ENCODE peak calls at places on chromosome 1, in eight cellular contexts. L, T, U, K, C, G, R and I are unnamed samples.

GRCh38 chr1:102595106-102595505 is 513.2 kb downstream of the COL11A1 start:
- DNase-seq in L (no peak), T (no peak), U (no peak), K (no peak), C (no peak), G (no peak), R (no peak), I (no peak)

GRCh38 chr1:45880930-45881329 is 77.5 kb downstream of the MAST2 start:
- DNase-seq in L (no peak), T (no peak), U (no peak), K (no peak), C (no peak), G (no peak), R (no peak), I (no peak)

GRCh38 chr1:93811646-93812045 is 67.4 kb downstream of the DNTTIP2 start:
- DNase-seq in L (no peak), T (no peak), U (no peak), K (no peak), C (no peak), G (no peak), R (no peak), I (no peak)

GRCh38 chr1:64911326-64911725 is 55.0 kb downstream of the JAK1 start:
- DNase-seq in L (no peak), T (no peak), U (no peak), K (no peak), C (no peak), G (no peak), R (no peak), I (no peak)

GRCh38 chr1:27108588-27108987 is 46.3 kb downstream of the SLC9A1 start:
- DNase-seq in L (no peak), T (no peak), U (no peak), K (no peak), C (no peak), G (no peak), R (no peak), I (no peak)

GRCh38 chr1:153608089-153608672 is 4.8 kb downstream of the S100A16 start:
- DNase-seq in L (no peak), T (no peak), U (no peak), K (no peak), C (no peak), G (no peak), R (no peak), I (no peak)

GRCh38 chr1:18230840-18231239 is 123.2 kb downstream of the IGSF21 start:
- DNase-seq in L (no peak), T (no peak), U (no peak), K (no peak), C (no peak), G (no peak), R (no peak), I (no peak)

GRCh38 chr1:50968884-50969610 is 998 bp upstream of the CDKN2C start:
- DNase-seq in L (peak), T (peak), U (peak), K (no peak), C (peak), G (no peak), R (peak), I (peak)

GRCh38 chr1:23341829-23342697 is 2.0 kb downstream of the HNRNPR start:
- DNase-seq in L (no peak), T (no peak), U (no peak), K (no peak), C (no peak), G (no peak), R (no peak), I (no peak)

GRCh38 chr1:185808675-185809074 is 74.5 kb downstream of the HMCN1 start:
- DNase-seq in L (no peak), T (no peak), U (no peak), K (no peak), C (no peak), G (no peak), R (no peak), I (no peak)

GRCh38 chr1:205616563-205617293 is 15.1 kb downstream of the ELK4 start:
- DNase-seq in L (no peak), T (no peak), U (no peak), K (no peak), C (no peak), G (no peak), R (no peak), I (no peak)

GRCh38 chr1:69403911-69404310 is 163.8 kb upstream of the LRRC7 start:
- DNase-seq in L (no peak), T (no peak), U (no peak), K (no peak), C (no peak), G (no peak), R (no peak), I (no peak)

GRCh38 chr1:228265167-228265566 is 57.3 kb downstream of the OBSCN start:
- DNase-seq in L (no peak), T (no peak), U (no peak), K (no peak), C (no peak), G (no peak), R (no peak), I (no peak)

GRCh38 chr1:68016364-68016763 is 34.1 kb downstream of the DIRAS3 start:
- DNase-seq in L (no peak), T (no peak), U (no peak), K (no peak), C (no peak), G (no peak), R (no peak), I (no peak)

GRCh38 chr1:229059671-229060079 is 211.2 kb upstream of the RAB4A start:
- DNase-seq in L (no peak), T (no peak), U (no peak), K (no peak), C (no peak), G (no peak), R (no peak), I (no peak)

GRCh38 chr1:209791920-209792319 is 7.6 kb upstream of the C1orf74 start:
- DNase-seq in L (no peak), T (no peak), U (no peak), K (no peak), C (no peak), G (no peak), R (no peak), I (no peak)

GRCh38 chr1:204130989-204131892 is 20.6 kb downstream of the ETNK2 start:
- DNase-seq in L (no peak), T (no peak), U (no peak), K (no peak), C (no peak), G (no peak), R (no peak), I (no peak)

GRCh38 chr1:225462714-225463574 is 35.1 kb upstream of the LBR start:
- DNase-seq in L (no peak), T (no peak), U (no peak), K (peak), C (no peak), G (no peak), R (no peak), I (no peak)

GRCh38 chr1:41582851-41583657 is 98.6 kb upstream of the EDN2 start:
- DNase-seq in L (no peak), T (no peak), U (no peak), K (no peak), C (no peak), G (no peak), R (no peak), I (no peak)

GRCh38 chr1:212244441-212244840 is 40.8 kb upstream of the PPP2R5A start:
- DNase-seq in L (no peak), T (no peak), U (no peak), K (no peak), C (no peak), G (no peak), R (no peak), I (no peak)

GRCh38 chr1:91099746-91100621 is 78.1 kb upstream of the ZNF644 start:
- DNase-seq in L (no peak), T (no peak), U (no peak), K (no peak), C (no peak), G (no peak), R (no peak), I (no peak)

GRCh38 chr1:243447342-243447741 is 191.5 kb downstream of the SDCCAG8 start:
- DNase-seq in L (no peak), T (no peak), U (no peak), K (no peak), C (no peak), G (no peak), R (no peak), I (no peak)

GRCh38 chr1:179351281-179351680 is 14.5 kb upstream of the AXDND1 start:
- DNase-seq in L (no peak), T (no peak), U (no peak), K (no peak), C (no peak), G (no peak), R (no peak), I (no peak)

GRCh38 chr1:173297798-173298391 is 90.8 kb upstream of the TNFSF4 start:
- DNase-seq in L (no peak), T (no peak), U (no peak), K (no peak), C (no peak), G (no peak), R (peak), I (no peak)

GRCh38 chr1:174103766-174104165 is 55.6 kb upstream of the RABGAP1L start:
- DNase-seq in L (no peak), T (no peak), U (no peak), K (no peak), C (no peak), G (no peak), R (no peak), I (no peak)

GRCh38 chr1:2214541-2215241 is 13.4 kb upstream of the SKI start:
- DNase-seq in L (no peak), T (no peak), U (no peak), K (no peak), C (no peak), G (no peak), R (no peak), I (no peak)

GRCh38 chr1:27741124-27741523 is 15.4 kb downstream of the FAM76A start:
- DNase-seq in L (no peak), T (no peak), U (no peak), K (no peak), C (no peak), G (no peak), R (no peak), I (no peak)

GRCh38 chr1:155977607-155978324 is 581 bp downstream of the ARHGEF2 start:
- DNase-seq in L (peak), T (peak), U (peak), K (peak), C (no peak), G (no peak), R (peak), I (peak)

GRCh38 chr1:203870256-203870655 is 8.9 kb downstream of the SNRPE start:
- DNase-seq in L (no peak), T (no peak), U (no peak), K (no peak), C (no peak), G (no peak), R (no peak), I (no peak)

GRCh38 chr1:56820755-56821461 is 1.7 kb upstream of the FYB2 start:
- DNase-seq in L (peak), T (peak), U (peak), K (peak), C (peak), G (no peak), R (peak), I (peak)

GRCh38 chr1:119327066-119327435 is 41.5 kb upstream of the HAO2 start:
- DNase-seq in L (peak), T (peak), U (no peak), K (no peak), C (no peak), G (no peak), R (no peak), I (no peak)